ENCODE peak calls at places on chromosome 1, in eight cellular contexts. I is chondrocyte, F is PC-3, H is sigmoid colon, E is nephron progenitor cell, V is mesothelial cell of epicardium, Q is cardiac muscle cell, S is GM10248. D is an unnamed sample.

GRCh38 chr1:204384636-204385354 is 25.1 kb upstream of the PLEKHA6 start:
- DNase-seq in E (no peak), H (peak), I (no peak), Q (peak), V (no peak), F (peak), S (no peak), D (peak)

GRCh38 chr1:86152887-86153286 is 3.7 kb downstream of the COL24A1 start:
- DNase-seq in S (no peak), I (no peak), F (no peak), E (no peak), H (no peak), V (no peak), Q (no peak), D (no peak)

GRCh38 chr1:119674110-119674509 is 26.0 kb upstream of the ZNF697 start:
- DNase-seq in E (no peak), F (peak), H (no peak), Q (peak), V (no peak), I (no peak), S (no peak), D (peak)

GRCh38 chr1:193069748-193070394 is 10.5 kb downstream of the RO60 start:
- DNase-seq in F (peak), H (no peak), Q (peak), E (no peak), I (no peak), S (no peak), V (no peak), D (peak)

GRCh38 chr1:78005755-78006154 is 1.0 kb downstream of the DNAJB4 start:
- DNase-seq in S (no peak), F (peak), E (no peak), V (no peak), H (no peak), Q (peak), I (no peak), D (peak)

GRCh38 chr1:67052741-67053534 is 1.0 kb downstream of the SLC35D1 start:
- DNase-seq in E (peak), H (peak), Q (peak), F (peak), S (peak), I (no peak), V (peak), D (peak)

GRCh38 chr1:33097137-33097611 is 16.2 kb downstream of the AZIN2 start:
- DNase-seq in F (no peak), V (no peak), H (no peak), Q (peak), S (no peak), E (no peak), I (no peak), D (no peak)

GRCh38 chr1:228490120-228491078 is 3.2 kb downstream of the RNF187 start:
- DNase-seq in H (no peak), F (peak), Q (peak), S (no peak), I (no peak), E (no peak), V (no peak), D (no peak)

GRCh38 chr1:53639251-53639721 is 99.7 kb downstream of the GLIS1 start:
- DNase-seq in F (peak), V (peak), Q (no peak), H (peak), S (no peak), E (peak), I (peak), D (peak)

GRCh38 chr1:25030674-25031589 is 100.9 kb upstream of the RUNX3 start:
- DNase-seq in S (peak), H (no peak), F (peak), E (no peak), V (no peak), I (no peak), Q (no peak), D (peak)

GRCh38 chr1:116514708-116515525 is 55.9 kb downstream of the CD58 start:
- DNase-seq in I (no peak), F (peak), H (no peak), Q (peak), S (peak), E (no peak), V (no peak), D (peak)

DNA sequence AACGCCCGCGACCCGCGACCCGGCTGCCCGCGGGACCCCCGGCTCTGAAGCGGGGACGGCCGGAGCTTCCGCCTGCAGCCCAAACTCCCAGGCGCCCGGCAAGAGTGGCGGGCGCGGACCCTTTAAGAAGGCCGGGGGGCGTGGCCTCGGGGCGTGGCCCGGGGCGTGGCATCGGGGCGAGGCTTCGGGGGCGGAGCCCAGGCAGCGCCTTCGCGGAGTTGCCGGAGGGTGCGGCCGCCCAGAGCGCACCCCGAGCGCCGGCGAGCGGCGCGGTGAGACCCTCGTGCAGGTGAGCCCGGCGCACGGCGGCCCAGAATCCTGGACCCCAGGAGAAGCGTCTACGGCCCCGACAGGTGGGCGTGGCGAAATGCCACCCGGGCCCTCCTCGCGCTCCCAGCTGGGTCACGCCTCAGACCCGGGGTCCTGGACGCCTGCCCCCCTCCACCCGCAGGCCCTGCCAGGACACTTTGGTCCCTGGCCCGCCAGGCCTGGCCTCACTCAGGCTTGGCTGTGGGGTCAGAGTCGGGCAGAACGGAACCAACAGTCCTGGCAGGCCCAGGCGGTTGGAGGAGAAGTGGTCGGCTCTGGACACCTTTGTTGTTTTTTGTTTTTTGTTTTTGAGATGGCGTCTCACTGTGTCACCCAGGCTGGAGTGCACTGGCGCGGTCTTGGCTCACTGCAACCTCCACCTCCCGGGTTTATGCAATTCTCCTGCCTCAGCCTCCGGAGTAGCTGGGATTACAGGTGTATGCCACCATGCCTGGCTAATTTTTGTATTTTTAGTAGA is 14.4 kb downstream of the RNF223 start:
- DNase-seq in F (peak), V (peak), E (peak), H (peak), Q (peak), S (peak), I (no peak), D (peak)
- TF ChIP-seq CTCF in F (no peak), V (no peak), E (no peak), H (no peak), Q (no peak), S (no peak), I (no peak), D (no peak)

GRCh38 chr1:214469290-214469689 is 82.1 kb downstream of the PTPN14 start:
- DNase-seq in V (no peak), F (no peak), Q (no peak), I (no peak), S (no peak), E (no peak), H (no peak), D (no peak)

GRCh38 chr1:214470132-214470531 is 81.3 kb downstream of the PTPN14 start:
- DNase-seq in F (no peak), S (no peak), E (no peak), I (no peak), Q (no peak), H (no peak), V (no peak), D (peak)

GRCh38 chr1:214472362-214472761 is 79.0 kb downstream of the PTPN14 start:
- DNase-seq in I (no peak), E (no peak), Q (peak), V (no peak), H (no peak), S (no peak), F (no peak), D (peak)

GRCh38 chr1:214473392-214473791 is 78.0 kb downstream of the PTPN14 start:
- DNase-seq in I (no peak), Q (peak), E (no peak), S (no peak), H (no peak), V (no peak), F (no peak), D (peak)

DNA sequence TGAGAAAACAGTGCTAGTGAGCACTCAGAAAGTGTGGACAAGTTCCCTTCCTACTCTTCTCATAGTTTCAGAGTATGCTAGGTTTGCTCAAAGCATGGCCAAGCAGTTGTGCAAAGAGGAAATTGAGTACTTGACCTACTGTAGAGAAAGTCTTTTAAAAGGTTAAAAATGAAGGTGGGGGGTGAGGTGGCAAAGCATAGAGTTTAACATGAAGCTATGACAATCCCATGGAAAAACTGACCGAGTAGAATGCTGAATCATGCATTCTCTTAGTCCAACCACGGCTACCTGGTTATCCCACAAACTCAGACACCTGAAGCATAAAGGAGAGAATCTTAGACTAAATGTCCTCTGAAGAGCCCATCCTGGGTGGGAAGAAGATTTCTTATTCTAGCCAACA is 79.9 kb downstream of the PTPN14 start:
- DNase-seq in V (no peak), S (no peak), Q (no peak), E (no peak), F (peak), H (no peak), I (no peak), D (no peak)
- TF ChIP-seq CTCF in V (no peak), S (no peak), Q (no peak), E (no peak), F (no peak), H (no peak), I (no peak), D (no peak)

DNA sequence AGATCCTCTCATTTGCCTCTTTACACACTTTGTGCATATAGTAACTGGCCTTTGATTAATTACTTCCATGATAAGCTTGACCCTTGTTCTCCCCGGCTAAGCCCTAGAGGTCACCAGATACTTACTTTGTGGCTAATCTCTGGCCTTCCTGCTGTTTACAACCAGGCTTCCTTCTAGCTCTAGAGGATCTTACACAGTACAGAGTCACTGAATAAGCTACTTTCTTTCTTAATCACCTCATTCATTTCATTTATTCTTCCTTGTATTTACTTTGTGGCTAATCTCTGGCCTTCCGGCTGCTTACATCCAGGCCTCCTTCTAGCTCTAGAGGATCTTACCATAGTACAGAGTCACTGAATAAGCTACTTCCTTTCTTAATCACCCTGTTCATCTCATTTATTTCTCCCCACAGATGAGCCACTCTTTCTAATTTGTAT is 144.3 kb upstream of the C1orf21 start:
- DNase-seq in I (no peak), Q (peak), F (peak), E (no peak), S (no peak), H (no peak), V (no peak), D (peak)
- TF ChIP-seq CTCF in I (no peak), Q (no peak), F (peak), E (no peak), S (no peak), H (no peak), V (no peak), D (no peak)

GRCh38 chr1:41450747-41451285 is 33.7 kb downstream of the EDN2 start:
- DNase-seq in Q (no peak), E (no peak), S (no peak), F (no peak), V (no peak), H (no peak), I (no peak), D (peak)
- TF ChIP-seq CTCF in Q (no peak), E (no peak), S (no peak), F (no peak), V (no peak), H (no peak), I (no peak), D (no peak)

DNA sequence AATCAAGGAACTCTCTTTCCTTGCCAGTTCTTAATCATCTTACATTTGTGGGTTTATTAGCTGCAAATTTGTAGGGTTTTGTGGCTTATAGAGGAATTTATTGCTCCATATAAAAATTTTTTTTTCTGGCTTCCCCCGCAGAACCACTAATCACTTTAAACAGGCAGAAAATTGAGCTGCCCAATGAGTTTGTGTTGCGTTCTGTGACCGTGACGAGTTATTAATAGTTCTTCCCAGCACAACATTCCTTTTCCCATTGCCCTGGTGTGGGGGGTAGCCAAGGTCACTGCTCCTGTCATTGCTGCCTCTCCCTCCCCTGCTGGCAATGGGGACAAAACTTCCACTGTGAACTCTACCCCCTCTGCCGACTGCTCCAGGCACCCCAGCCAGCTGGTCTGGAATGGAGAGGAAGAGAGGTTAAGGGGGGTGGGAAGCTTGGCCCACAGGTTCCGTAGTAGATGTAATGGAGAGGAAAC is 55.1 kb downstream of the UBE2T start:
- DNase-seq in Q (peak), I (no peak), S (no peak), E (peak), V (no peak), F (peak), H (no peak), D (no peak)
- TF ChIP-seq CTCF in Q (peak), I (peak), S (no peak), E (no peak), V (no peak), F (peak), H (no peak), D (no peak)

DNA sequence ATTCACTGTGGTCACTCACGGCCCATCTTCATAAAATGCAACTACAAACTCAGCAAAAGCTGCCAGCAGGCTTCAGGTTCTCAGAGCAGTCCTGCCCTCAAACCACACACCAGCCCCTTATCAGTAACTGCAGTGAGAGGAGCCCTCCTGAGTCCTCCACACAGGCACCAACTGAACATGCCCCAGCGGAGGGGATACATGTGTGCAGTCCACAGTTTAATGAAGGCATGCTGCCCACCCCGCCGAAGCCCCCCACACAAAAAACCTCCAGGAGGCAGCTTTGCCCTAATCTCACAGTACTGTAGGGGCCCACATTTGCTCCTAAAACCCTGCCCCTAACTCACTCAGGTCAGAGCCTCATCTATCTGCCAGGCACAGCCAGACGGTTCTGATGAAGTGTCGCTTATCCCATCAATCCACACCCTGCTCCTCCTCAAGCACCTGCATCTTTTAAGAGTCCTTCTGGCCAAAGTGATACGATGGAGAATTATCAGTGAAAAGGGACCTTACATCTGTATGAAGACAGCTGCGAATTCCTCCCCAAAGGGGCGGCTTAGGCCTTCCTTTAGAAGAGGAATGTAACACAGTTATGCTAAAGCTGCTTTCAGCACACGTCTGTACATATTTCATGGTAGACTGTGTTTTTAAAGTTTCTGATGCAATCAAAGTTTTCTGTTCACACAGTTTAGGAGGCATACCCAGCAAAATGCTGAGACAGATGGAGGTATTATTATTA is 3.5 kb downstream of the ABCB10 start:
- DNase-seq in I (no peak), V (no peak), Q (peak), F (no peak), S (no peak), E (no peak), H (no peak), D (no peak)
- TF ChIP-seq CTCF in I (no peak), V (no peak), Q (no peak), F (no peak), S (no peak), E (no peak), H (no peak), D (no peak)

GRCh38 chr1:11701551-11701961 is 10.0 kb downstream of the DRAXIN start:
- DNase-seq in H (no peak), I (peak), Q (no peak), F (no peak), S (no peak), E (no peak), V (no peak), D (no peak)
- TF ChIP-seq CTCF in H (no peak), I (no peak), Q (no peak), F (no peak), S (no peak), E (no peak), V (no peak), D (no peak)

D was measured in MCF 10A.